ENCODE peak calls at places on chromosome 20, in five cellular contexts. L, F, Y, G and D are unnamed samples.

GRCh38 chr20:23145281-23145700 is 59.2 kb upstream of the CD93 start:
- DNase-seq in L (peak; percentile 8), F (no peak), Y (peak; percentile 98), G (peak; percentile 62), D (no peak)

GRCh38 chr20:51661609-51662178 is 106.5 kb downstream of the ATP9A start:
- DNase-seq in L (no peak), F (no peak), Y (peak; percentile 72), G (no peak), D (no peak)

GRCh38 chr20:61253264-61253639 is 1.2 kb downstream of the CDH4 start:
- DNase-seq in L (no peak), F (no peak), Y (peak; percentile 63), G (no peak), D (no peak)

GRCh38 chr20:32971703-32972161 is 32.5 kb downstream of the SUN5 start:
- DNase-seq in L (no peak), F (no peak), Y (no peak), G (no peak), D (peak; percentile 57)

GRCh38 chr20:44594730-44595129 is 12.4 kb downstream of the PKIG start:
- DNase-seq in L (no peak), F (no peak), Y (peak; percentile 74), G (peak; percentile 76), D (no peak)

GRCh38 chr20:56328861-56329260 is 29.9 kb upstream of the FAM210B start:
- DNase-seq in L (no peak), F (no peak), Y (peak; percentile 47), G (peak; percentile 23), D (peak; percentile 5)

GRCh38 chr20:37524221-37524700 is 3.2 kb downstream of the NNAT start:
- DNase-seq in L (peak; percentile 64), F (no peak), Y (no peak), G (no peak), D (no peak)

GRCh38 chr20:62955519-62956386 is 3.2 kb downstream of the SLC17A9 start:
- DNase-seq in L (peak; percentile 38), F (no peak), Y (no peak), G (no peak), D (no peak)

GRCh38 chr20:57513199-57513598 is 11.7 kb downstream of the CTCFL start:
- DNase-seq in L (no peak), F (no peak), Y (peak; percentile 53), G (no peak), D (no peak)

GRCh38 chr20:49853640-49854039 is 41.0 kb downstream of the SLC9A8 start:
- DNase-seq in L (no peak), F (no peak), Y (peak; percentile 74), G (peak; percentile 87), D (no peak)

GRCh38 chr20:62792940-62793756 is 3.1 kb upstream of the MRGBP start:
- DNase-seq in L (no peak), F (no peak), Y (no peak), G (no peak), D (no peak)

GRCh38 chr20:54980321-54980960 is 505.0 kb downstream of the DOK5 start:
- DNase-seq in L (no peak), F (no peak), Y (no peak), G (no peak), D (no peak)

GRCh38 chr20:60428651-60429050 is 470.4 kb downstream of the CDH26 start:
- DNase-seq in L (no peak), F (no peak), Y (no peak), G (no peak), D (no peak)

GRCh38 chr20:52426856-52427255 is 235.3 kb upstream of the ZFP64 start:
- DNase-seq in L (no peak), F (no peak), Y (no peak), G (no peak), D (no peak)

DNA sequence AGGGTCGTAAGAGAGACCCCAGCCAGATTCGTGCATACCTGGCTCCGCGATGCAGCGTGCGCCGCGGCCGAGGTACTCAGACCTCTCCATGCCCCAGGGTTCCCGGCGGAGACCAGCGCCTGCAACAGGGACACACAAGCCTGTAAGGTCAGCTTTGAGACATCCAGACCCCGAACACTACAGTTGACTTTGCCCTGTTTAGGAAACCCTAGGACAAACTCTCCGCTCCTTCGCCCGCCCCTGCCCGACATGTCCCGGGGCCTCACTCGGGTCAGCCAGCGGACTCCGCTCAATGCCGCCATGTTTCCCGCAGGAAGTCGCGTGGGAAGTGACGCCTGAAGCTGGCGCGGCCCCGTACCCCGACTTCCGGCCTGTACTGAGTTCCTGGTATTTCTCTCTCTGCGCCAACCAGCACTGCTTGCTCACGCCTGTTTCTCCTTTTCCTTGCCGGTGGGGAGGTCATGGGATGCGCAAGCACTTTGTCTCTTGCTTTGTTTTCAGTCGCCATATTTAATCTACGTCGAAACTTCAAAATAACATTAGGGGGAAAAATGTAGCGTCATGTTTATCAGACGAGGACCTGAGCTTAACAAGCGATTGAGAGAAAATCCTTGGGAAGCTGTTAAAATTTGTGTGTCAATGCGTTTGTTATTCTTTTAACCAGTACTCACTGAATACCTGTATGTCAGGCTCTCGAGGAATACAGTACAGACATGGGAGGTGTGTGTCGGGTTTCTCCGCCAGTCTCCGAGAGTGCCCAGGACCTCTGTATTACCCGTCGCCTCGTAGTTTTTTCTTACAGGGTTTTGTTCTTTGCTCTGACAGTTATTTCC is at the start of gene IDH3B:
- DNase-seq in L (peak; percentile 94), F (peak; percentile 89), Y (peak; percentile 97), G (peak; percentile 94), D (peak; percentile 90)
- H3K27ac ChIP-seq in L (peak within 1 kb of the TSS; percentile 86), F (peak within 1 kb of the TSS; percentile 91), Y (peak within 1 kb of the TSS; percentile 90), G (peak within 1 kb of the TSS; percentile 85), D (peak within 1 kb of the TSS; percentile 87)

GRCh38 chr20:4962257-4962855 is 39.0 kb downstream of the SLC23A2 start:
- DNase-seq in L (no peak), F (no peak), Y (no peak), G (no peak), D (peak; percentile 61)
- H3K27ac ChIP-seq in L (no peak overlapping the region), F (peak overlapping the region; percentile 56), Y (no peak overlapping the region), G (peak overlapping the region; percentile 91), D (peak overlapping the region; percentile 47)

GRCh38 chr20:58907481-58908137 is 55.1 kb downstream of the GNAS start:
- DNase-seq in L (peak; percentile 83), F (peak; percentile 85), Y (peak; percentile 100), G (peak; percentile 97), D (peak; percentile 34)
- H3K27ac ChIP-seq in L (peak overlapping the region; percentile 78), F (peak overlapping the region; percentile 39), Y (peak overlapping the region; percentile 86), G (peak overlapping the region; percentile 80), D (peak overlapping the region; percentile 54)

GRCh38 chr20:53961527-53961926 is 108.9 kb downstream of the BCAS1 start:
- DNase-seq in L (no peak), F (no peak), Y (no peak), G (no peak), D (no peak)
- H3K27ac ChIP-seq in L (no peak overlapping the region), F (no peak overlapping the region), Y (no peak overlapping the region), G (no peak overlapping the region), D (no peak overlapping the region)

GRCh38 chr20:41006936-41007871 is 21.4 kb upstream of the TOP1 start:
- DNase-seq in L (no peak), F (no peak), Y (no peak), G (no peak), D (no peak)
- H3K27ac ChIP-seq in L (no peak overlapping the region), F (no peak overlapping the region), Y (no peak overlapping the region), G (peak overlapping the region; percentile 30), D (no peak overlapping the region)

DNA sequence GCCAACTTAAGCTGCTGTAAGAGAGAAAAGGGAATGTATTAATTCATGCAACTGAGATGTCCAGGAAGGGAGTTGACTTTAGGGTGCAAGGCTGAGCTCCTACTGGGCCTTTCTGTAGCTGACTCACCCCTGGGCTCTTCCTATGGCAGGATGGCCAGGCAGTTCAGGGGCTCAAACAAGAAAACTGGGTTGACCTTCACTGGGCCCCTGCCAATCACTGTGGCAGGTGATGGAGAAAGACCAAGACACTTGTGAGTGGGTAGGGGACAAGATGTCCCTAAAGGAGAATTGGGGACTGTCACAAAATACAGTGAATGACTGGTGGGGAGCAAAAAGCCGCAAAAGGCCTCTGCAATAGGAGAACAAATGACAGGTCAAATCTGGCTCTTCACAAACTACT is 21.5 kb upstream of the RALGAPA2 start:
- DNase-seq in L (no peak), F (no peak), Y (no peak), G (no peak), D (no peak)
- H3K27ac ChIP-seq in L (no peak overlapping the region), F (no peak overlapping the region), Y (no peak overlapping the region), G (no peak overlapping the region), D (no peak overlapping the region)

DNA sequence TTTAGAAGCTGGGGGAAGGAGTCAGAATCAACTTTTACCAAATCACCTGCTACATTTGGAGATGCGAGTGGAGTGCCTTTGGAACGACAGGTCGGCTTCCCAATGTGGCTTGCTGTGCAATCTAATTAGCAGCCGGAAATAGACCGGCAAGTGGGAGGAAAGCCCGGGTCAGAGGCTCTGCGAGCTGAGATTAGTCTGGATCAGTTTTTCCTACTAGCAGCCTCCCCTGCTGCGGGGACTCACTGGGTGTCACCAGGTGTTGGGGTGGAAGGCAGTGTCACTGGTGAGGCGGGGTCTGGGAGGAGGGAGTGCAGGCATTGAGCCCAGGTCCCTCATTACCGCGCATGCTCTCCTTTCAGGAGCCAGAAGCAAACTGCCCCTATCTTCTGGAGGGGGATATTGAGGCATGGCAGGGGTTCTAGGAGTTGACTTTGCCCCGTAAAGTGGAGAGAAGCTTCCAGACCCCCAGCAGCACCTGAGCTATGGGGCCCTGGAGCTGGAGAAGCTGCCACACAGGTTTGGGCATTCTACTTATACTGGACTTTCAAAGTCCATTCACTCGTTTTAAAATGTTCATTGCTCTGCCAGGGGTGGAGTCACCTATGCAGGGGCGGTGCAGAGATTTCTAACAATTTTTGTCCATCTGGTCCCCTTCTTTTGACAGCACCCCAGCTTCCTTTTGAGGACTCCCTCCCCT is 11.1 kb downstream of the SULF2 start:
- DNase-seq in L (peak; percentile 57), F (no peak), Y (no peak), G (no peak), D (no peak)
- H3K27ac ChIP-seq in L (peak overlapping the region; percentile 73), F (no peak overlapping the region), Y (no peak overlapping the region), G (no peak overlapping the region), D (no peak overlapping the region)